ENCODE peak calls at places on chromosomes 7 and 10, in four cellular contexts. D is CD8-positive, alpha-beta T cell; A is iPS DF 6.9; W is cardiac muscle cell. X is an unnamed sample.

GRCh38 chr7:100676501-100677306 is 3.2 kb downstream of the GNB2 start:
- DNase-seq in D (no peak), A (no peak), W (no peak), X (no peak)

GRCh38 chr10:115092555-115093285 is 445 bp upstream of the ATRNL1 start:
- DNase-seq in D (no peak), A (no peak), W (peak; percentile 69), X (peak; percentile 10)

GRCh38 chr10:95785317-95785716 is 29.4 kb downstream of the ENTPD1 start:
- DNase-seq in D (no peak), A (no peak), W (no peak), X (no peak)

GRCh38 chr10:124589491-124590006 is 127.9 kb downstream of the LHPP start:
- DNase-seq in D (no peak), A (no peak), W (no peak), X (no peak)

GRCh38 chr10:45154481-45154880 is 153.8 kb downstream of the ZNF22 start:
- DNase-seq in D (no peak), A (no peak), W (no peak), X (no peak)

GRCh38 chr7:44291066-44291732 is 34.2 kb downstream of the CAMK2B start:
- DNase-seq in D (peak; percentile 45), A (no peak), W (no peak), X (peak; percentile 21)

GRCh38 chr10:97171001-97171400 is 14.8 kb downstream of the SLIT1 start:
- DNase-seq in D (no peak), A (no peak), W (no peak), X (no peak)

GRCh38 chr7:64632029-64632428 is 33.9 kb upstream of the ZNF107 start:
- DNase-seq in D (no peak), A (no peak), W (no peak), X (no peak)

GRCh38 chr10:43059336-43059720 is 17.5 kb upstream of the RET start:
- DNase-seq in D (no peak), A (no peak), W (no peak), X (no peak)

GRCh38 chr10:129808092-129808983 is 155.7 kb downstream of the EBF3 start:
- DNase-seq in D (no peak), A (no peak), W (no peak), X (no peak)

GRCh38 chr7:6234384-6234783 is 38.0 kb downstream of the CYTH3 start:
- DNase-seq in D (no peak), A (no peak), W (no peak), X (no peak)

GRCh38 chr7:26583094-26583493 is 281.3 kb downstream of the SKAP2 start:
- DNase-seq in D (no peak), A (no peak), W (no peak), X (no peak)

GRCh38 chr7:55365103-55365679 is at the start of gene LANCL2:
- DNase-seq in D (no peak), A (no peak), W (peak; percentile 71), X (no peak)

GRCh38 chr7:30348083-30348560 is 63.7 kb downstream of the ZNRF2 start:
- DNase-seq in D (peak; percentile 59), A (no peak), W (no peak), X (peak; percentile 85)

GRCh38 chr10:58322072-58322834 is 12.6 kb upstream of the UBE2D1 start:
- DNase-seq in D (no peak), A (no peak), W (no peak), X (no peak)

GRCh38 chr10:581776-582330 is 107.6 kb downstream of the DIP2C start:
- DNase-seq in D (no peak), A (no peak), W (no peak), X (no peak)

GRCh38 chr10:128024426-128024825 is 101.8 kb downstream of the MKI67 start:
- DNase-seq in D (no peak), A (no peak), W (no peak), X (no peak)

DNA sequence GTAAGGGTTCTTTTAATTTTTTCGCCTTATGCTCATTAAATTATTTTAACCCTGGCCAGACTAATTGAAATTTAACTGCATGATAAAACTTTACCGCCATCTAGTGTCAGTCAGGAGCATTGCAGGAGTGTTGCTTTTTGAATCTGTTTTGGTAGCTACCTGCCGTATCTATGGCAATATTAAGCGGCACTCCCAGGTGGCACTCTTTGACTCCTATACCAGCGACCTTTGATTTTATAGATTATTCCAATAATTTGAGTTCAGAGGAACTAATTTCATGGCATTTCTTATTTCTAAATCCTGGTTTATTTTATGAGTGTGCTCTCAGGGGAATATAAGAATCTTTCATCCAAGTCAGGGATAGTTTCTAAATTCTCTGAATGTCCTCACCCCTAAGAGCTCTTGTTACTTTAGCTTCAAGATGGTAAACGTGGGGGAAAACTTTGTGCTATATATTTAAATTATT is 198.9 kb downstream of the REEP3 start:
- DNase-seq in D (peak; percentile 59), A (no peak), W (peak; percentile 62), X (peak; percentile 64)
- H3K4me1 ChIP-seq in D (no peaks in the 10 kb centered on the region), A (no peaks in the 10 kb centered on the region), W (peaks cover 4% of the 10 kb centered on the region), X (peaks cover 6% of the 10 kb centered on the region)

GRCh38 chr7:41421056-41421455 is 281.8 kb downstream of the INHBA start:
- DNase-seq in D (no peak), A (no peak), W (no peak), X (no peak)

GRCh38 chr7:41420421-41420820 is 282.5 kb downstream of the INHBA start:
- DNase-seq in D (no peak), A (no peak), W (no peak), X (no peak)

GRCh38 chr7:41415473-41416207 is 287.2 kb downstream of the INHBA start:
- DNase-seq in D (no peak), A (no peak), W (no peak), X (no peak)

GRCh38 chr7:41416208-41416595 is 286.7 kb downstream of the INHBA start:
- DNase-seq in D (no peak), A (no peak), W (no peak), X (no peak)

GRCh38 chr7:41418337-41418736 is 284.6 kb downstream of the INHBA start:
- DNase-seq in D (no peak), A (no peak), W (no peak), X (no peak)
- H3K9me3 ChIP-seq in D (no peaks in the 10 kb centered on the region), A (no peaks in the 10 kb centered on the region), W (no peaks in the 10 kb centered on the region), X (peaks cover 3% of the 10 kb centered on the region)

GRCh38 chr10:71767420-71768035 is 5.8 kb downstream of the VSIR start:
- DNase-seq in D (no peak), A (no peak), W (no peak), X (no peak)
- H3K4me1 ChIP-seq in D (peaks cover 85% of the 10 kb centered on the region), A (peaks cover 1% of the 10 kb centered on the region), W (no peaks in the 10 kb centered on the region), X (peaks cover 95% of the 10 kb centered on the region)

DNA sequence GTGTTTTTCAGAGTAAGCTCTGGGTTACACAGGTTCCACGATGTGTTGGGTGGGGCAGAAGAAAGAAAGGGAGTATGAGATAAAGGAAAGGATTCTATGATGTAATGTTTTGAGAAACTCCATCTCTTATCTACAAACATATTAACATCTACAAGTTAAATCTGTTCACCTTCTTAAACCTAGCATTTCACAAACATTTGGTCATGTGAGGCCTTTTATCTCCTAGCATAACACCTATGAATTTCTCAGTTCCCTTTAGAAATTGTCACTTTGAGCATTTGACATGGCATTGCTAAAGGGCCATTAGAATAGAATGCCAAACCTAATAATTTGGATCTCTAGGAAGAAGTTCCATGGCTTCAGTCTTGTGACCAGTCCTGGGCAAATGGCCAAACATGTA is 217.1 kb upstream of the AOAH start:
- DNase-seq in D (no peak), A (no peak), W (no peak), X (no peak)
- H3K9me3 ChIP-seq in D (peaks cover 67% of the 10 kb centered on the region), A (no peaks in the 10 kb centered on the region), W (no peaks in the 10 kb centered on the region), X (no peaks in the 10 kb centered on the region)

X was measured in CD4-positive, alpha-beta memory T cell.